ENCODE peak calls at places on chromosomes 16 and 17, in four cellular contexts. R is ovary, F is NCI-H2029, I is kidney epithelial cell. X is an unnamed sample.

GRCh38 chr16:19073863-19074262 is 6.4 kb downstream of the COQ7 start:
- DNase-seq in R (no peak), I (no peak), F (no peak), X (no peak)

GRCh38 chr17:46865100-46865499 is 13.7 kb downstream of the WNT9B start:
- DNase-seq in I (no peak), F (no peak), R (no peak), X (no peak)

GRCh38 chr17:81301195-81302144 is 6.4 kb upstream of the SLC38A10 start:
- DNase-seq in R (no peak), I (no peak), F (no peak), X (no peak)

GRCh38 chr16:82627811-82628339 is 1.1 kb downstream of the CDH13 start:
- DNase-seq in F (no peak), R (no peak), I (no peak), X (no peak)

GRCh38 chr17:60301644-60302043 is 90.3 kb downstream of the USP32 start:
- DNase-seq in R (no peak), F (no peak), I (no peak), X (no peak)

GRCh38 chr17:13106171-13106570 is 88.3 kb upstream of the ELAC2 start:
- DNase-seq in I (no peak), R (no peak), F (peak; percentile 67), X (no peak)

GRCh38 chr17:38577645-38578173 is 28.0 kb downstream of the SRCIN1 start:
- DNase-seq in F (no peak), I (no peak), R (no peak), X (no peak)

GRCh38 chr16:17107450-17107849 is 363.3 kb downstream of the XYLT1 start:
- DNase-seq in R (no peak), I (no peak), F (no peak), X (no peak)

GRCh38 chr16:87468550-87468949 is 24.3 kb downstream of the ZCCHC14 start:
- DNase-seq in I (no peak), F (no peak), R (no peak), X (no peak)

GRCh38 chr16:86975445-86975844 is 341.7 kb downstream of the C16orf95 start:
- DNase-seq in I (peak; percentile 87), F (no peak), R (peak; percentile 31), X (peak; percentile 99)

X was measured in retinal pigment epithelial cell.